ENCODE peak calls at places on chromosome 3, in seven cellular contexts. X is RPMI8226; B is H54; C is neural crest cell; K is CD4-positive, CD25-positive, alpha-beta regulatory T cell; M is activated CD8-positive, alpha-beta memory T cell treated with anti-CD3 and anti-CD28 coated beads for 24 hours; S is EL. I is an unnamed sample.

GRCh38 chr3:28901029-28901428 is 379.8 kb upstream of the RBMS3 start:
- DNase-seq in X (no peak), B (no peak), C (no peak), K (no peak), M (no peak), S (no peak), I (no peak)

GRCh38 chr3:153442799-153443487 is 280.9 kb downstream of the RAP2B start:
- DNase-seq in X (no peak), B (no peak), C (no peak), K (no peak), M (no peak), S (no peak), I (no peak)

GRCh38 chr3:62589078-62589477 is 215.7 kb upstream of the FEZF2 start:
- DNase-seq in X (no peak), B (no peak), C (no peak), K (no peak), M (no peak), S (no peak), I (no peak)

GRCh38 chr3:5729852-5730251 is 542.3 kb downstream of the EDEM1 start:
- DNase-seq in X (no peak), B (no peak), C (no peak), K (no peak), M (no peak), S (no peak), I (no peak)

GRCh38 chr3:193782280-193782654 is 189.3 kb downstream of the OPA1 start:
- DNase-seq in X (no peak), B (no peak), C (no peak), K (no peak), M (no peak), S (peak), I (peak)

GRCh38 chr3:28933337-28933736 is 347.5 kb upstream of the RBMS3 start:
- DNase-seq in X (no peak), B (no peak), C (no peak), K (no peak), M (no peak), S (no peak), I (no peak)

GRCh38 chr3:72185549-72186484 is 400.9 kb upstream of the PROK2 start:
- DNase-seq in X (no peak), B (peak), C (no peak), K (no peak), M (peak), S (peak), I (no peak)

GRCh38 chr3:182323126-182323727 is 470.1 kb upstream of the ATP11B start:
- DNase-seq in X (no peak), B (no peak), C (no peak), K (no peak), M (no peak), S (no peak), I (no peak)

GRCh38 chr3:121488628-121489027 is 57.2 kb downstream of the POLQ start:
- DNase-seq in X (no peak), B (no peak), C (no peak), K (no peak), M (no peak), S (no peak), I (no peak)

GRCh38 chr3:69755795-69756194 is 16.5 kb downstream of the MITF start:
- DNase-seq in X (no peak), B (no peak), C (no peak), K (no peak), M (no peak), S (no peak), I (no peak)

GRCh38 chr3:197590313-197590962 is 34.7 kb upstream of the BDH1 start:
- DNase-seq in X (peak), B (no peak), C (no peak), K (no peak), M (no peak), S (no peak), I (no peak)

GRCh38 chr3:195385526-195385925 is 57.3 kb downstream of the ACAP2 start:
- DNase-seq in X (no peak), B (peak), C (no peak), K (no peak), M (no peak), S (peak), I (no peak)

GRCh38 chr3:86988235-86988634 is 2.7 kb downstream of the VGLL3 start:
- DNase-seq in X (no peak), B (no peak), C (no peak), K (no peak), M (no peak), S (peak), I (no peak)

GRCh38 chr3:18445421-18446066 is 20.4 kb upstream of the SATB1 start:
- DNase-seq in X (peak), B (no peak), C (no peak), K (peak), M (peak), S (no peak), I (no peak)

GRCh38 chr3:14336414-14337285 is 65.8 kb upstream of the SLC6A6 start:
- DNase-seq in X (peak), B (no peak), C (no peak), K (no peak), M (no peak), S (no peak), I (no peak)

GRCh38 chr3:173465112-173465511 is 67.6 kb downstream of the NLGN1 start:
- DNase-seq in X (no peak), B (peak), C (no peak), K (no peak), M (no peak), S (peak), I (no peak)

GRCh38 chr3:133742351-133743091 is 3.7 kb upstream of the TF start:
- DNase-seq in X (no peak), B (no peak), C (no peak), K (no peak), M (no peak), S (peak), I (peak)

GRCh38 chr3:123021986-123022510 is 5.5 kb downstream of the SEMA5B start:
- DNase-seq in X (no peak), B (no peak), C (no peak), K (no peak), M (no peak), S (no peak), I (no peak)

GRCh38 chr3:142976621-142977398 is 13.3 kb upstream of the PAQR9 start:
- DNase-seq in X (peak), B (peak), C (peak), K (no peak), M (no peak), S (peak), I (peak)

GRCh38 chr3:28846948-28847527 is 433.8 kb upstream of the RBMS3 start:
- DNase-seq in X (no peak), B (no peak), C (no peak), K (no peak), M (no peak), S (no peak), I (no peak)

GRCh38 chr3:153925826-153926514 is 195.2 kb upstream of the ARHGEF26 start:
- DNase-seq in X (no peak), B (no peak), C (no peak), K (no peak), M (no peak), S (no peak), I (no peak)

GRCh38 chr3:123347691-123348264 is 101.1 kb downstream of the ADCY5 start:
- DNase-seq in X (no peak), B (no peak), C (no peak), K (no peak), M (no peak), S (no peak), I (no peak)

GRCh38 chr3:172139528-172140276 is 100.3 kb downstream of the FNDC3B start:
- DNase-seq in X (no peak), B (no peak), C (no peak), K (peak), M (no peak), S (no peak), I (no peak)

GRCh38 chr3:39716849-39717248 is 92.6 kb upstream of the MYRIP start:
- DNase-seq in X (no peak), B (no peak), C (no peak), K (no peak), M (no peak), S (no peak), I (no peak)

GRCh38 chr3:139480585-139480984 is 4.3 kb upstream of the RBP2 start:
- DNase-seq in X (no peak), B (no peak), C (no peak), K (no peak), M (no peak), S (no peak), I (no peak)

GRCh38 chr3:141389703-141390102 is 21.4 kb downstream of the ZBTB38 start:
- DNase-seq in X (no peak), B (no peak), C (no peak), K (no peak), M (no peak), S (peak), I (no peak)

GRCh38 chr3:8503461-8503860 is 1.8 kb downstream of the LMCD1 start:
- DNase-seq in X (no peak), B (no peak), C (no peak), K (no peak), M (no peak), S (no peak), I (no peak)

GRCh38 chr3:147651107-147651506 is 241.9 kb downstream of the ZIC1 start:
- DNase-seq in X (no peak), B (no peak), C (no peak), K (no peak), M (no peak), S (peak), I (no peak)